ENCODE peak calls at places on chromosomes 11 and 22, in seven cellular contexts. P, G, C, H, O, K and F are unnamed samples.

GRCh38 chr11:125091247-125091876 is 20.1 kb downstream of the TMEM218 start:
- DNase-seq in G (no peak), H (peak), O (no peak), P (peak), K (no peak), C (no peak), F (peak)

GRCh38 chr11:27282141-27282590 is 80.8 kb downstream of the CCDC34 start:
- DNase-seq in G (peak), K (no peak), P (peak), H (no peak), O (no peak), C (peak), F (peak)

GRCh38 chr11:8714622-8715225 is 32.1 kb downstream of the RPL27A start:
- DNase-seq in K (no peak), P (no peak), H (no peak), O (no peak), G (no peak), C (no peak), F (peak)

GRCh38 chr11:66281776-66282467 is 3.9 kb downstream of the CNIH2 start:
- DNase-seq in H (no peak), G (no peak), O (no peak), K (no peak), P (no peak), C (no peak), F (no peak)

GRCh38 chr22:29765905-29766631 is 739 bp downstream of the ZMAT5 start:
- DNase-seq in C (no peak), H (peak), P (no peak), G (no peak), K (peak), O (no peak), F (peak)

GRCh38 chr22:32355760-32356159 is 1.9 kb upstream of the RFPL3 start:
- DNase-seq in K (no peak), H (no peak), O (peak), G (no peak), P (no peak), C (no peak), F (no peak)

GRCh38 chr11:74321487-74322188 is 10.2 kb upstream of the P4HA3 start:
- DNase-seq in K (no peak), H (peak), C (no peak), O (no peak), P (peak), G (no peak), F (no peak)

GRCh38 chr11:6249822-6250555 is 9.6 kb upstream of the CCKBR start:
- DNase-seq in C (peak), H (peak), P (peak), O (peak), G (peak), K (peak), F (peak)

GRCh38 chr11:94676769-94677168 is 91.4 kb upstream of the AMOTL1 start:
- DNase-seq in O (no peak), K (no peak), C (no peak), H (no peak), G (no peak), P (no peak), F (no peak)

GRCh38 chr22:47395481-47395880 is 633.0 kb downstream of the TBC1D22A start:
- DNase-seq in G (no peak), K (no peak), C (no peak), O (no peak), H (no peak), P (peak), F (peak)

GRCh38 chr22:31872209-31872608 is 72.1 kb upstream of the YWHAH start:
- DNase-seq in K (no peak), G (no peak), P (no peak), O (no peak), C (no peak), H (no peak), F (peak)

GRCh38 chr11:120248551-120249278 is 8.8 kb downstream of the POU2F3 start:
- DNase-seq in G (no peak), K (no peak), P (peak), C (no peak), H (no peak), O (peak), F (peak)

GRCh38 chr11:11608783-11609232 is 13.0 kb downstream of the GALNT18 start:
- DNase-seq in H (no peak), K (no peak), P (peak), O (no peak), G (no peak), C (no peak), F (no peak)

GRCh38 chr11:82750643-82751139 is 17.0 kb upstream of the FAM181B start:
- DNase-seq in K (no peak), H (no peak), G (no peak), P (no peak), C (no peak), O (no peak), F (no peak)

GRCh38 chr11:17443000-17443399 is 33.6 kb downstream of the ABCC8 start:
- DNase-seq in K (no peak), O (no peak), P (no peak), C (no peak), H (no peak), G (no peak), F (peak)

GRCh38 chr11:15157181-15157580 is 42.5 kb downstream of the INSC start:
- DNase-seq in G (no peak), K (no peak), H (no peak), C (no peak), P (peak), O (no peak), F (peak)

GRCh38 chr11:86067230-86068137 is 1.4 kb downstream of the PICALM start:
- DNase-seq in O (no peak), H (peak), K (no peak), P (no peak), C (no peak), G (no peak), F (no peak)

GRCh38 chr11:120929664-120930154 is 94.2 kb upstream of the TBCEL start:
- DNase-seq in P (peak), C (no peak), H (peak), G (no peak), O (peak), K (peak), F (no peak)

GRCh38 chr11:71329165-71329510 is 76.8 kb upstream of the SHANK2 start:
- DNase-seq in H (no peak), P (no peak), C (no peak), O (no peak), G (no peak), K (no peak), F (no peak)

GRCh38 chr22:30159561-30160353 is 79.5 kb downstream of the HORMAD2 start:
- DNase-seq in K (no peak), O (no peak), P (peak), G (peak), C (no peak), H (no peak), F (peak)

DNA sequence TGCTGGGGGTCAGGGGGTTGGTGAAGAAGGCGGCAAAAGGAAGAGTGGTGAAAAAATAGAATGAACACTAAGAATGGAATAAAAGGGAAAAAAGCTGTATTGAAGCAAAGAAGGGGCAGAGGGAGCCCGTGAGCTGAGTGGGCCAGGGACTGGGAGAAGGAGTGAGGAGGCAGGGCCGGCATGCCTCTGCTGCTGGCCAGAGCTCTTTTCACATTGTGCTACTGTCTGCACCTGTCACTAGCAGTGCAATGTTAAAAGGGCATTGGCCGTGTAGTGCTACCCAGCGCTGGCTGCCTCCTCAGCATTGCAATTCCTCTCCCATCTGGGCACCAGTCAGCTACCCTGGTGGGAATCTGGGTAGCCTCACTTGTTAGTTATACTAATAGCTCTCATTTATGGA is 8.7 kb downstream of the YPEL4 start:
- DNase-seq in P (no peak), H (no peak), O (no peak), K (no peak), G (peak), C (no peak), F (peak)
- H3K4me3 ChIP-seq in P (no peak), H (no peak), O (no peak), K (no peak), G (no peak), C (no peak), F (no peak)

GRCh38 chr11:1460396-1460795 is 26.2 kb downstream of the MOB2 start:
- DNase-seq in K (peak), C (peak), H (peak), P (peak), O (no peak), G (peak), F (no peak)
- H3K27ac ChIP-seq in K (peak), C (peak), H (peak), P (no peak), O (no peak), G (no peak), F (no peak)

DNA sequence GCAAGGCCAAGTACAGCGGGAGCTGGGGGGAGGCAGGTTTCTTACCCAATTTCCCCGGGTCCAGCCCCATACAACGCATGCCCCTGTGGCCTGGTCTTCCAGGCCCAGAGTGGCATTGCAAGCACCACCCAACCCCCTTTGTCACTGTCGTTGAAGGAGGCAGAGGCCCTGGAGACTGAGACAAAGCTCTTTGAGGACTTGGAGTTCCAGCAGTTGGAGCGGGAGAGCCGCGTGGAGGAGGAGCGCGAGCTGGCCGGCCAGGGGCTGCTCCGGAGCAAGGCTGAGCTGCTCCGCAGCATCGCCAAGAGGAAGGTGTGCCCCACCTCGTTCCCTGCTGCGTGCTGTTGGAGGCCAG is 27.8 kb downstream of the PHLDB1 start:
- DNase-seq in K (no peak), O (no peak), H (no peak), G (no peak), C (no peak), P (no peak), F (no peak)
- H3K4me3 ChIP-seq in K (peak), O (peak), H (peak), G (peak), C (peak), P (no peak), F (no peak)

GRCh38 chr11:114296979-114297372 is 777 bp downstream of the NNMT start:
- DNase-seq in O (no peak), H (no peak), P (no peak), G (no peak), K (no peak), C (peak), F (no peak)
- H3K27ac ChIP-seq in O (no peak), H (peak), P (peak), G (peak), K (peak), C (peak), F (peak)